ENCODE peak calls at places on chromosomes 11 and 22, in five cellular contexts. Z is effector memory CD4-positive, alpha-beta T cell; G is pancreas; L is brain microvascular endothelial cell; E is osteoblast. J is an unnamed sample.

GRCh38 chr11:68460741-68461283 is at the start of gene PPP6R3:
- DNase-seq in Z (no peak), E (peak; percentile 94), L (no peak), G (no peak), J (peak; percentile 94)

GRCh38 chr22:35995772-35996171 is 32.9 kb downstream of the RBFOX2 start:
- DNase-seq in L (peak; percentile 88), G (no peak), Z (no peak), E (peak; percentile 88), J (peak; percentile 52)

GRCh38 chr11:84103096-84103495 is 816.9 kb upstream of the CCDC90B start:
- DNase-seq in G (no peak), E (no peak), L (no peak), Z (no peak), J (no peak)

GRCh38 chr22:36816338-36816634 is 549 bp downstream of the PVALB start:
- DNase-seq in Z (no peak), L (no peak), E (peak; percentile 59), G (no peak), J (no peak)

GRCh38 chr22:42318967-42319366 is 48.5 kb upstream of the TCF20 start:
- DNase-seq in G (no peak), Z (no peak), E (no peak), L (no peak), J (no peak)

GRCh38 chr22:36659762-36660509 is 43.6 kb downstream of the CACNG2 start:
- DNase-seq in E (peak; percentile 96), G (peak; percentile 93), L (peak; percentile 82), Z (no peak), J (peak; percentile 96)

GRCh38 chr11:33478111-33478573 is 221.0 kb downstream of the HIPK3 start:
- DNase-seq in Z (no peak), L (no peak), E (no peak), G (no peak), J (no peak)

GRCh38 chr11:83392556-83392955 is 106.4 kb upstream of the CCDC90B start:
- DNase-seq in L (no peak), Z (no peak), G (no peak), E (no peak), J (no peak)

GRCh38 chr22:47012589-47013365 is 250.3 kb downstream of the TBC1D22A start:
- DNase-seq in G (no peak), E (peak; percentile 94), L (peak; percentile 15), Z (no peak), J (peak; percentile 65)

GRCh38 chr11:110526323-110526722 is 96.6 kb downstream of the FDX1 start:
- DNase-seq in Z (no peak), E (no peak), G (no peak), L (no peak), J (no peak)

GRCh38 chr11:93729129-93729616 is 12.1 kb downstream of the TAF1D start:
- DNase-seq in L (no peak), Z (no peak), E (no peak), G (no peak), J (no peak)
- H3K27ac ChIP-seq in L (no peak overlapping the region), Z (no peak overlapping the region), E (no peak overlapping the region), G (no peak overlapping the region), J (no peak overlapping the region)

GRCh38 chr11:34509336-34509902 is 4.2 kb downstream of the ELF5 start:
- DNase-seq in G (no peak), Z (no peak), E (no peak), L (no peak), J (no peak)
- H3K27ac ChIP-seq in G (no peak overlapping the region), Z (no peak overlapping the region), E (no peak overlapping the region), L (no peak overlapping the region), J (no peak overlapping the region)

DNA sequence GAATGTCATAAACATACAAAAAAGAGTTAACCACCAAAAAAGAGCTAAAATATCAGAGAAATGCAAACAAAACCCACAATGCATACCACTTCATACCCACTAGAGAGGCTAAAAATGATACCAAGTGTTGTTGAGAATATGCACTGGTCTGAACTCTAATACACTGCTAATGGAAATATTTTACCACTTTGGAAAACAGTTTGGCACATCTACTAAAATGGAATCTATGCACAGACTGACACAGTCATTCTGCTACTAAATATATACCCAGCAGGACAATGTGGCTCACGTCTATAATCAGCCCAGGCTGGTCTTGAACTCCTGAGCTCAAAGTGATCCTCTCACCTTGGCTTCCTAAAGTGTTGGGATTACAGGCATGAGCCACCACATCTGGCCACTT is 18.0 kb downstream of the MAPK1 start:
- DNase-seq in Z (no peak), G (no peak), E (peak; percentile 76), L (no peak), J (no peak)
- H3K27ac ChIP-seq in Z (no peak overlapping the region), G (no peak overlapping the region), E (no peak overlapping the region), L (no peak overlapping the region), J (peak overlapping the region; percentile 63)

DNA sequence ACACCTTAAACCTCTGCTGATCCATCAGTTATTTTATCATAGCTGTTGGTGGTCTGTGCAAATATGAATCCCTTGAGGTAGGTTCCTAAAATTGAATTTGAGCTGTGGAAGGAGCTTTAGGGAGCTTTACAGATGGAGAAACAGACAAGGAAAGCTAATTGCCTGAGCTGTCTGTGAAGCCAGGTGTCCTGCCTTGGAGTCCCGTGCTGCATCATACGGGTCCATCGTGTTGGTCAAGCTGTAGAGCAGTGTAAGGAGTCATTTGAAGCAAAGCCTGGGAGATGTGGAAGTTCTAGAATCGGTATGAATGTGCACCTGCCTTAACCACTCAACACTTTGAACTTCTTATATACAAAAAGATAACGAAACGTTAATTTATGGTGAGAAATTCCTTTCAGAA is 1.0 kb downstream of the POLA2 start:
- DNase-seq in Z (no peak), G (no peak), L (no peak), E (no peak), J (no peak)
- H3K27ac ChIP-seq in Z (peak overlapping the region; percentile 93), G (no peak overlapping the region), L (peak overlapping the region; percentile 75), E (peak overlapping the region; percentile 85), J (peak overlapping the region; percentile 88)

J was measured in left lung.